ENCODE peak calls at places on chromosome 6, in nine cellular contexts. U is HCT116, J is K562, S is A549, Z is HepG2, W is Panc1, F is GM12878, E is GM23338, O is SK-N-SH. Q is an unnamed sample.

GRCh38 chr6:19322691-19323470 is 514.3 kb upstream of the ID4 start:
- DNase-seq in S (no peak), E (no peak), U (no peak), F (no peak), Z (no peak), J (no peak), O (no peak), W (no peak), Q (no peak)

GRCh38 chr6:164154588-164154987 is 740.1 kb downstream of the QKI start:
- DNase-seq in J (no peak), S (no peak), U (no peak), W (no peak), E (no peak), Z (no peak), O (no peak), F (no peak), Q (no peak)

GRCh38 chr6:31293343-31293742 is 21.5 kb upstream of the HLA-C start:
- DNase-seq in W (no peak), S (no peak), E (peak; percentile 74), O (no peak), Z (peak; percentile 32), J (no peak), U (no peak), F (no peak), Q (no peak)

GRCh38 chr6:82260890-82261732 is 13.6 kb upstream of the IBTK start:
- DNase-seq in O (no peak), F (no peak), E (no peak), S (no peak), Z (no peak), J (no peak), W (no peak), U (no peak), Q (no peak)

GRCh38 chr6:28782113-28782673 is 141.6 kb downstream of the TRIM27 start:
- DNase-seq in W (no peak), E (no peak), O (no peak), F (no peak), J (peak; percentile 44), S (no peak), U (no peak), Z (no peak), Q (no peak)

GRCh38 chr6:148507774-148508173 is 165.1 kb downstream of the SASH1 start:
- DNase-seq in S (no peak), U (no peak), J (no peak), F (no peak), O (no peak), Z (no peak), E (no peak), W (no peak), Q (no peak)

GRCh38 chr6:32472781-32473377 is 33.2 kb downstream of the HLA-DRA start:
- DNase-seq in O (no peak), F (no peak), Z (no peak), W (no peak), E (no peak), U (no peak), S (no peak), J (no peak), Q (no peak)

GRCh38 chr6:83853178-83853967 is at the start of gene RIPPLY2:
- DNase-seq in Z (no peak), S (peak; percentile 33), E (peak; percentile 81), F (no peak), J (no peak), U (no peak), W (no peak), O (peak; percentile 89), Q (no peak)

GRCh38 chr6:44102527-44102926 is 24.7 kb downstream of the MRPL14 start:
- DNase-seq in W (no peak), J (no peak), F (no peak), Z (no peak), S (no peak), E (no peak), U (no peak), O (no peak), Q (no peak)

GRCh38 chr6:3195695-3196497 is 31.6 kb downstream of the TUBB2B start:
- DNase-seq in O (peak; percentile 63), Z (peak; percentile 90), E (peak; percentile 71), W (no peak), S (peak; percentile 61), U (peak; percentile 19), J (peak; percentile 88), F (no peak), Q (no peak)

GRCh38 chr6:16129623-16130243 is 847 bp downstream of the MYLIP start:
- DNase-seq in W (no peak), O (no peak), S (no peak), F (no peak), Z (no peak), J (peak; percentile 41), U (no peak), E (peak; percentile 36), Q (peak; percentile 8)

GRCh38 chr6:85580878-85581267 is 12.8 kb downstream of the SNX14 start:
- DNase-seq in U (no peak), Z (peak; percentile 54), S (peak; percentile 42), F (no peak), W (no peak), E (peak; percentile 41), O (no peak), J (peak; percentile 89), Q (no peak)

GRCh38 chr6:139711714-139712585 is 337.5 kb upstream of the CITED2 start:
- DNase-seq in O (no peak), U (no peak), Z (no peak), E (no peak), F (no peak), J (no peak), S (no peak), W (no peak), Q (no peak)

GRCh38 chr6:160128125-160128683 is 6.6 kb downstream of the SLC22A1 start:
- DNase-seq in U (no peak), E (no peak), Z (no peak), S (no peak), O (no peak), W (no peak), J (no peak), F (no peak), Q (no peak)

GRCh38 chr6:1314617-1315016 is 2.7 kb downstream of the FOXQ1 start:
- DNase-seq in U (no peak), J (no peak), E (no peak), Z (no peak), W (no peak), S (no peak), F (no peak), O (no peak), Q (no peak)
- H3K4me3 ChIP-seq in U (no peak overlapping the region), J (no peak overlapping the region), E (no peak overlapping the region), Z (peak overlapping the region; percentile 98), W (peak overlapping the region; percentile 56), S (peak overlapping the region; percentile 64), F (no peak overlapping the region), O (no peak overlapping the region), Q (no peak overlapping the region)

DNA sequence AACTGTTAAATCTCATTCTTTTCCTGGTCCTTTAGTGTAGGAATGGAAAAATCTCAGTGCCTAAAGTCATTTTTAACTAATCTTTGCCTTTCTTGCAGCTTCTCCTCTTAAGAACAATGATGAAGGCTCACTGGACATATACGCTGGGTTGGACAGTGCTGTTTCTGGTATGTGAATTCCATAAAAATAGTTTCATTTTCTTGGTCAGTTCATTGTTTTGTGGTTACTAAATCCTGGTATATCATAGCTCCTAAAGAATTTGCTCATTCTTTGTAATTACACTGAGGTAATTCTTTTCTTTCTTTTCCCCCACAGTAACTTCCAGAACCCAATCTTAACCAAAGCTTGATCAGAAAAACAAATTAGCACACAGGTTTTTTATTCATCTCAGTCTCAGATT is 23.4 kb downstream of the CASP8AP2 start:
- DNase-seq in W (no peak), F (no peak), O (no peak), Z (no peak), E (no peak), U (no peak), S (no peak), J (no peak), Q (no peak)
- TF ChIP-seq REST in W (no peak), F (no peak), O (no peak), Z (no peak), E (no peak), U (no peak), S (no peak), J (no peak), Q (no peak)

GRCh38 chr6:145893586-145893985 is 70.6 kb downstream of the SHPRH start:
- DNase-seq in O (peak; percentile 5), J (peak; percentile 38), S (no peak), W (no peak), Z (no peak), U (no peak), E (no peak), F (no peak), Q (no peak)

GRCh38 chr6:145892026-145892425 is 72.1 kb downstream of the SHPRH start:
- DNase-seq in U (no peak), S (no peak), F (no peak), O (no peak), J (no peak), Z (no peak), W (no peak), E (no peak), Q (no peak)

GRCh38 chr6:145897552-145897951 is 66.6 kb downstream of the SHPRH start:
- DNase-seq in E (no peak), U (no peak), W (no peak), S (no peak), J (no peak), F (no peak), Z (no peak), O (no peak), Q (no peak)

GRCh38 chr6:145898376-145898775 is 65.8 kb downstream of the SHPRH start:
- DNase-seq in W (no peak), O (no peak), U (no peak), S (no peak), E (no peak), Z (no peak), F (no peak), J (no peak), Q (no peak)

GRCh38 chr6:145895802-145896201 is 68.4 kb downstream of the SHPRH start:
- DNase-seq in W (no peak), S (no peak), Z (no peak), O (no peak), U (no peak), F (no peak), E (no peak), J (no peak), Q (no peak)
- TF ChIP-seq CTCF in W (peak; percentile 43), S (peak; percentile 25), Z (no peak), O (peak; percentile 47), U (peak; percentile 24), F (no peak), E (no peak), J (no peak), Q (no peak)

DNA sequence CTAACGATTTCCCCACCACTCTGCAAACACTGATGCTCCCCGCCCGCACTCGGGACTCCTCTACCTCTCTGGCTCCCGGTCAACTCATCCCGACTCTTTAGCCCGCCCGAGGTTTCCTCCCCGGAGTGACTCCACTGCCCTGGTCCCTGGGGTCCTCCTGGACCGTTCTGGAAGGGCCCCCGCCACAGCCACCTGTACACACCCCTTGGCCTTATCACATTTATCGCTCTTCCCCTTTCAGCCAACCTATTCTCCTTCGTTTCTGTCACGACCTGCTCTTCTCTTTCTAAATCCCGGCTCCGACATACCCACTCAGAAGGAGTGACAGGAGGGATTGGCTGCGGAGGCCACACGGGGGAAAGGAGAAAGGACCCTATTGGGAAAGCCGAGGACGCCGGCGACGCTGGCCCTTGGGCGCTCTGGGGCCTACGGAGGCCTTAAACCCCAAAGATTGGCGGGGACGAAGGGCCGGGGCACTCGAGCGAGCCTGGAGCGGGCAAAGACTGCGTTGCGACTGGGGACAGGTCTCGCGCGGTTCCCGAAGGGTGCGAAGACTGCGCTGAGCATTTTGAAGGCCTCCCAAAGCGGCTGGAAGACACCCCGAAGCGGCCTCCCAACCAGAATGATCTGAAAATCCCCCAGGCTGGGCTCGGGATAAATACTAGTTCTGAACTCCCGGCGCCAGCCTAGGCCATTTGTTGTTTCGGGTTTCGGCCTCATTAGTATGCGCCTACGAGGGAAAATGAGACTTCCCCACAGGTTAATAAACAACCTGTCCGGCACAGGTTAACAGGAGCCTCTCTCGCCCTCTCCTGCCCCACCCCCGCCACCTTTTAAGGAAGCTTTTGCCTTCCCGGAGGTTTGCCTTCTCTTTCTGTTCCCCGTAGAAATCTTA is 9.2 kb downstream of the SIM1 start:
- DNase-seq in J (no peak), O (no peak), E (peak; percentile 76), S (no peak), W (no peak), F (no peak), U (no peak), Z (no peak), Q (no peak)
- H3K4me3 ChIP-seq in J (no peak overlapping the region), O (no peak overlapping the region), E (peak overlapping the region; percentile 55), S (no peak overlapping the region), W (no peak overlapping the region), F (no peak overlapping the region), U (no peak overlapping the region), Z (no peak overlapping the region), Q (no peak overlapping the region)

Q was measured in HL-60.